ENCODE peak calls at places on chromosomes 16 and 17, in eight cellular contexts. One of them, this sample, is unnamed.

GRCh38 chr17:32801641-32802040 is 75.3 kb downstream of the MYO1D start:
- DNase-seq in Peyer's patch: no peak
- DNase-seq in body of pancreas: no peak
- DNase-seq in HFF-Myc: no peak
- DNase-seq in colonic mucosa: no peak
- DNase-seq in ascending aorta: no peak
- DNase-seq in lower leg skin: no peak
- DNase-seq in PC-9: no peak
- DNase-seq in this sample: no peak

GRCh38 chr16:17457513-17457912 is 13.2 kb downstream of the XYLT1 start:
- DNase-seq in PC-9: no peak
- DNase-seq in ascending aorta: no peak
- DNase-seq in HFF-Myc: no peak
- DNase-seq in body of pancreas: no peak
- DNase-seq in Peyer's patch: no peak
- DNase-seq in colonic mucosa: no peak
- DNase-seq in lower leg skin: no peak
- DNase-seq in this sample: no peak

GRCh38 chr17:17568772-17569195 is 22.7 kb downstream of the PEMT start:
- DNase-seq in body of pancreas: peak
- DNase-seq in PC-9: peak
- DNase-seq in lower leg skin: no peak
- DNase-seq in Peyer's patch: peak
- DNase-seq in HFF-Myc: no peak
- DNase-seq in ascending aorta: no peak
- DNase-seq in colonic mucosa: peak
- DNase-seq in this sample: peak

GRCh38 chr17:34095101-34095500 is 160.0 kb upstream of the CCL2 start:
- DNase-seq in PC-9: no peak
- DNase-seq in lower leg skin: no peak
- DNase-seq in Peyer's patch: no peak
- DNase-seq in body of pancreas: no peak
- DNase-seq in HFF-Myc: no peak
- DNase-seq in colonic mucosa: no peak
- DNase-seq in ascending aorta: no peak
- DNase-seq in this sample: no peak

GRCh38 chr17:66494023-66494803 is 191.8 kb downstream of the PRKCA start:
- DNase-seq in PC-9: no peak
- DNase-seq in ascending aorta: no peak
- DNase-seq in Peyer's patch: no peak
- DNase-seq in colonic mucosa: no peak
- DNase-seq in body of pancreas: no peak
- DNase-seq in HFF-Myc: peak
- DNase-seq in lower leg skin: no peak
- DNase-seq in this sample: peak

GRCh38 chr16:50202926-50203624 is 50.0 kb downstream of the TENT4B start:
- DNase-seq in Peyer's patch: no peak
- DNase-seq in body of pancreas: no peak
- DNase-seq in HFF-Myc: peak
- DNase-seq in ascending aorta: no peak
- DNase-seq in lower leg skin: no peak
- DNase-seq in colonic mucosa: peak
- DNase-seq in PC-9: peak
- DNase-seq in this sample: peak

GRCh38 chr17:77501101-77501566 is 360.4 kb downstream of the SEC14L1 start:
- DNase-seq in ascending aorta: peak
- DNase-seq in lower leg skin: peak
- DNase-seq in colonic mucosa: no peak
- DNase-seq in HFF-Myc: no peak
- DNase-seq in body of pancreas: no peak
- DNase-seq in PC-9: no peak
- DNase-seq in Peyer's patch: no peak
- DNase-seq in this sample: peak

GRCh38 chr16:84438971-84439696 is 65.3 kb downstream of the MEAK7 start:
- DNase-seq in lower leg skin: no peak
- DNase-seq in body of pancreas: no peak
- DNase-seq in ascending aorta: no peak
- DNase-seq in colonic mucosa: no peak
- DNase-seq in HFF-Myc: no peak
- DNase-seq in PC-9: no peak
- DNase-seq in Peyer's patch: no peak
- DNase-seq in this sample: no peak

GRCh38 chr16:27096375-27096774 is 29.6 kb downstream of the C16orf82 start:
- DNase-seq in PC-9: no peak
- DNase-seq in ascending aorta: peak
- DNase-seq in HFF-Myc: no peak
- DNase-seq in lower leg skin: peak
- DNase-seq in body of pancreas: no peak
- DNase-seq in Peyer's patch: no peak
- DNase-seq in colonic mucosa: no peak
- DNase-seq in this sample: no peak

GRCh38 chr17:27475070-27475673 is 18.9 kb downstream of the KSR1 start:
- DNase-seq in body of pancreas: no peak
- DNase-seq in ascending aorta: no peak
- DNase-seq in Peyer's patch: no peak
- DNase-seq in PC-9: no peak
- DNase-seq in HFF-Myc: no peak
- DNase-seq in lower leg skin: no peak
- DNase-seq in colonic mucosa: no peak
- DNase-seq in this sample: no peak

GRCh38 chr16:280005-280421 is 378 bp upstream of the ARHGDIG start:
- DNase-seq in body of pancreas: no peak
- DNase-seq in Peyer's patch: no peak
- DNase-seq in ascending aorta: no peak
- DNase-seq in colonic mucosa: no peak
- DNase-seq in HFF-Myc: no peak
- DNase-seq in PC-9: no peak
- DNase-seq in lower leg skin: no peak
- DNase-seq in this sample: no peak

GRCh38 chr16:70380205-70380918 is 33.7 kb downstream of the DDX19A start:
- DNase-seq in colonic mucosa: peak
- DNase-seq in lower leg skin: peak
- DNase-seq in ascending aorta: peak
- DNase-seq in HFF-Myc: peak
- DNase-seq in Peyer's patch: peak
- DNase-seq in body of pancreas: peak
- DNase-seq in PC-9: peak
- DNase-seq in this sample: peak

GRCh38 chr17:9231449-9232154 is 210.3 kb downstream of the NTN1 start:
- DNase-seq in HFF-Myc: no peak
- DNase-seq in lower leg skin: no peak
- DNase-seq in Peyer's patch: no peak
- DNase-seq in PC-9: no peak
- DNase-seq in ascending aorta: no peak
- DNase-seq in body of pancreas: no peak
- DNase-seq in colonic mucosa: no peak
- DNase-seq in this sample: no peak

GRCh38 chr16:49471038-49471727 is 97.6 kb downstream of the C16orf78 start:
- DNase-seq in lower leg skin: peak
- DNase-seq in colonic mucosa: peak
- DNase-seq in HFF-Myc: no peak
- DNase-seq in ascending aorta: peak
- DNase-seq in PC-9: no peak
- DNase-seq in Peyer's patch: no peak
- DNase-seq in body of pancreas: no peak
- DNase-seq in this sample: no peak

DNA sequence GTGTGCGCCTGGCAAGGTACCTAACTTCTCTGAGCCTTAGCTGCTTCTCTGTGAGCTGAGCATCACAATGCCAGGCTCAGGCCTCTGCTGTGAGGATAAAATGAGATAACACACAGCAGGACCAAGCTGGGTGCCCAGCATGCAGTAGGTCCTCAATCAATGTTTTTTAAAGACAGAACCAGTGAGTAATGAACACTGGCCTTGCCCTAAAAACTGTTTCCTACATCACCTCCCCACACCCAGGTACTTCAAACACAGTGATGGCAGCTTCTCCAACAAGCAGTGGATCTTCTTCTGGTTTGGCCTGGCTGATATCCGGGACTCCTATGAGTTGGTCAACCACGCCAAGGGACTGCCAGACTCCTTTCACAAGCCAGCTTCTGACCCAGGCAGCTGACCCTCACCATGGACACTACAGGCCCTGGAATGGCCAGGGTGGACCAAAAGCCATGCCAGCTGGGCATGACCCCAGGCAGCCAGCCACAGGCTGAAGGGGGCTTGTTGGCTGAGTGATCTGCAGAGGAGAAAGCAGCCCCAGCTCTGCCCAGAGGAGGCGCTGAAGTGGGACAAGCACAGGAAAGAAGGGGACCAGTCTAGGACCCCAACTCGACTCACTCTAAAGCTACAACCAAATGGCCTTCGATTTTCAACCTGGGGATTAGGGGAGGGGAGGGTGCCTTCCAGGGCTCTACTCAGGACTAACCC is 3.9 kb downstream of the NAGS start:
- DNase-seq in PC-9: no peak
- DNase-seq in lower leg skin: no peak
- DNase-seq in colonic mucosa: no peak
- DNase-seq in ascending aorta: no peak
- DNase-seq in HFF-Myc: no peak
- DNase-seq in body of pancreas: no peak
- DNase-seq in Peyer's patch: no peak
- DNase-seq in this sample: no peak
- H3K4me3 ChIP-seq in PC-9: no peak
- H3K4me3 ChIP-seq in lower leg skin: no peak
- H3K4me3 ChIP-seq in colonic mucosa: no peak
- H3K4me3 ChIP-seq in ascending aorta: no peak
- H3K4me3 ChIP-seq in HFF-Myc: peak
- H3K4me3 ChIP-seq in body of pancreas: no peak
- H3K4me3 ChIP-seq in Peyer's patch: no peak
- H3K4me3 ChIP-seq in this sample: no peak

GRCh38 chr16:68070811-68071546 is 14.2 kb upstream of the NFATC3 start:
- DNase-seq in ascending aorta: peak
- DNase-seq in body of pancreas: no peak
- DNase-seq in Peyer's patch: peak
- DNase-seq in lower leg skin: peak
- DNase-seq in HFF-Myc: no peak
- DNase-seq in colonic mucosa: no peak
- DNase-seq in PC-9: no peak
- DNase-seq in this sample: no peak

GRCh38 chr16:68070249-68070725 is 14.9 kb upstream of the NFATC3 start:
- DNase-seq in ascending aorta: no peak
- DNase-seq in Peyer's patch: peak
- DNase-seq in lower leg skin: peak
- DNase-seq in HFF-Myc: no peak
- DNase-seq in colonic mucosa: no peak
- DNase-seq in PC-9: no peak
- DNase-seq in body of pancreas: no peak
- DNase-seq in this sample: no peak

GRCh38 chr16:68069511-68070248 is 15.5 kb upstream of the NFATC3 start:
- DNase-seq in Peyer's patch: no peak
- DNase-seq in ascending aorta: no peak
- DNase-seq in body of pancreas: peak
- DNase-seq in colonic mucosa: peak
- DNase-seq in lower leg skin: peak
- DNase-seq in HFF-Myc: no peak
- DNase-seq in PC-9: no peak
- DNase-seq in this sample: no peak

GRCh38 chr16:68066763-68067162 is 18.4 kb upstream of the NFATC3 start:
- DNase-seq in HFF-Myc: no peak
- DNase-seq in ascending aorta: no peak
- DNase-seq in PC-9: no peak
- DNase-seq in Peyer's patch: no peak
- DNase-seq in lower leg skin: no peak
- DNase-seq in body of pancreas: no peak
- DNase-seq in colonic mucosa: no peak
- DNase-seq in this sample: no peak

DNA sequence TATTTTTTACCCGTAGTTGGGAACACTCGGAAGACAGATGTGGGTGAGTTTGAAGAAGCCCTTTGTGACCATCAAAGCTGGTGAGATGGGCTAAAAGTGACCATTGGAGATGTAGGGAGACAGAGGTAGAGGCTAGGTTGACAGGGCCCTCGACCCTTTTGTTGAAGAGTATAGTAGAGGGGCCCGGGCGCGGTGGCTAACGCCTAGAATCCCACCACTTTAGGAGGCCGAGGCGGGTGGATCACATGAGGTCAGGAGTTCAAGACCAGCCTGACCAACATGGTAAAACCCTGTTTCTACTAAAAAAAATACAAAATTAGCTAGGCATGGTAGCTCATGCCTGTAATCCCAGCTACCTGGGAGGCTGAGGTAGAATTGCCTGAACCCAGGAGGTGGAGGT is 16.2 kb upstream of the NFATC3 start:
- DNase-seq in body of pancreas: no peak
- DNase-seq in HFF-Myc: no peak
- DNase-seq in PC-9: no peak
- DNase-seq in colonic mucosa: no peak
- DNase-seq in Peyer's patch: no peak
- DNase-seq in ascending aorta: no peak
- DNase-seq in lower leg skin: peak
- DNase-seq in this sample: no peak
- TF ChIP-seq CTCF in body of pancreas: no peak
- TF ChIP-seq CTCF in HFF-Myc: no peak
- TF ChIP-seq CTCF in PC-9: no peak
- TF ChIP-seq CTCF in colonic mucosa: no peak
- TF ChIP-seq CTCF in Peyer's patch: no peak
- TF ChIP-seq CTCF in ascending aorta: no peak
- TF ChIP-seq CTCF in lower leg skin: no peak
- TF ChIP-seq CTCF in this sample: no peak

DNA sequence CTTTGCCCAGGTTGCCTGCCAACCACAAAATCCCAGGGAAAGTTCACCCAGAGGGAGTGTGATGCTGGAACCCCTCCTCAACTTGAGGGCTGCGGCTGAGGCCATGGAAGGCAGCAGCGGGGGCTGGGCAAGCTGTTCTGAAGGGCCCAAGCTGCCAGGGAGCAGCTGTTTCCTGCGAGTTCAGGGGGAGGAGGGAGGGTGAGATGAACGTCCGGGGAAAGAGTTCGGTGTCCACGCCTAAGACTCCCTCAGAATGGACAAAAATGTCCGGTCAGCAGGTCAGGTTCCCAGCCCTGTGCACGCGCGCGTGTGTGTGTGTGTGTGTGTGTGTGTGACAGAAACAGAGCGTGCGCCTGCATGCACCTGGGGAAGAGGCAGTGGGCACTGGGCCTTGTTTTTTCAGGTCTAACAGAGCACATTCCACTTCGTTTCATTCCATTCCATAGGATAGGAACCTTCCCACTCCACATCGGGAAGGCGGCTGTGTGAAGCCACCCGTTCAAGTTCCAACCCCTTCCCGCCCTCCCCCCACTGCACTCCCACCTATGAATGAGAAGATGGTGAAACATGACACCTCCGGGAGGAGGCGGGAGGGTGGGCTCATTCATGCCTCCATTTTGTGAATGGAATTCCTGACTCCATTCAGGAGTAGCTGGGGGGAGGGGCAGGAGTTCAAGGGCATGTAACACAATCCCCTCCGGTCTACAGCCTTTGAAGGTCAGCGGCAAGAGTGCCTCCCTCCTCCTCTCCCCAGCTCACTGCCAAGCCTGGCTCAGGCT is 15.6 kb downstream of the ETV4 start:
- DNase-seq in PC-9: no peak
- DNase-seq in ascending aorta: peak
- DNase-seq in lower leg skin: peak
- DNase-seq in body of pancreas: peak
- DNase-seq in Peyer's patch: no peak
- DNase-seq in HFF-Myc: peak
- DNase-seq in colonic mucosa: no peak
- DNase-seq in this sample: peak
- H3K4me3 ChIP-seq in PC-9: no peak
- H3K4me3 ChIP-seq in ascending aorta: no peak
- H3K4me3 ChIP-seq in lower leg skin: no peak
- H3K4me3 ChIP-seq in body of pancreas: no peak
- H3K4me3 ChIP-seq in Peyer's patch: no peak
- H3K4me3 ChIP-seq in HFF-Myc: no peak
- H3K4me3 ChIP-seq in colonic mucosa: no peak
- H3K4me3 ChIP-seq in this sample: no peak

GRCh38 chr17:7716901-7717755 is at the start of gene DNAH2:
- DNase-seq in lower leg skin: peak
- DNase-seq in HFF-Myc: peak
- DNase-seq in colonic mucosa: peak
- DNase-seq in body of pancreas: peak
- DNase-seq in Peyer's patch: peak
- DNase-seq in PC-9: peak
- DNase-seq in ascending aorta: peak
- DNase-seq in this sample: peak
- TF ChIP-seq CTCF in lower leg skin: no peak
- TF ChIP-seq CTCF in HFF-Myc: peak
- TF ChIP-seq CTCF in colonic mucosa: no peak
- TF ChIP-seq CTCF in body of pancreas: peak
- TF ChIP-seq CTCF in Peyer's patch: peak
- TF ChIP-seq CTCF in PC-9: peak
- TF ChIP-seq CTCF in ascending aorta: peak
- TF ChIP-seq CTCF in this sample: peak